ENCODE peak calls at places on chromosomes 13 and 19, in seven cellular contexts. T is stimulated activated CD4-positive, alpha-beta T cell treated with anti-CD3 and anti-CD28 coated beads, Interleukin-1b, Interleukin-23, amount 100 ng/mL, for 1 hour; R is brain pericyte; L is left ventricle myocardium superior; B is GM12865; Z is GM20000; Y is GM18507. J is an unnamed sample.

GRCh38 chr19:39768334-39768733 is 10.3 kb upstream of the LEUTX start:
- DNase-seq in T (no peak), R (no peak), L (no peak), B (no peak), Z (no peak), Y (no peak), J (no peak)

GRCh38 chr13:79781829-79782540 is 301.0 kb downstream of the NDFIP2 start:
- DNase-seq in T (no peak), R (no peak), L (no peak), B (no peak), Z (no peak), Y (no peak), J (no peak)

GRCh38 chr19:47022140-47022536 is 2.5 kb downstream of the NPAS1 start:
- DNase-seq in T (no peak), R (no peak), L (no peak), B (no peak), Z (peak), Y (no peak), J (no peak)

GRCh38 chr19:37738371-37738770 is 18.8 kb upstream of the ZNF607 start:
- DNase-seq in T (no peak), R (no peak), L (no peak), B (no peak), Z (no peak), Y (no peak), J (no peak)

GRCh38 chr19:56290104-56290503 is 17.6 kb downstream of the EDDM13 start:
- DNase-seq in T (no peak), R (no peak), L (no peak), B (no peak), Z (no peak), Y (no peak), J (no peak)

GRCh38 chr19:45403781-45404556 is 900 bp downstream of the PPP1R13L start:
- DNase-seq in T (no peak), R (no peak), L (peak), B (peak), Z (peak), Y (no peak), J (peak)

GRCh38 chr19:14471436-14472187 is 3.5 kb downstream of the PTGER1 start:
- DNase-seq in T (no peak), R (no peak), L (peak), B (no peak), Z (no peak), Y (no peak), J (no peak)

GRCh38 chr19:48283908-48284307 is 14.0 kb downstream of the ZNF114 start:
- DNase-seq in T (no peak), R (no peak), L (no peak), B (no peak), Z (no peak), Y (no peak), J (no peak)

GRCh38 chr13:88051746-88052482 is 380.7 kb downstream of the SLITRK5 start:
- DNase-seq in T (no peak), R (no peak), L (no peak), B (no peak), Z (no peak), Y (no peak), J (no peak)

GRCh38 chr19:13366529-13367143 is 139.6 kb downstream of the CACNA1A start:
- DNase-seq in T (no peak), R (peak), L (no peak), B (peak), Z (no peak), Y (peak), J (no peak)

J was measured in GM06990.